ENCODE peak calls at places on chromosomes 4 and X, in six cellular contexts. Q is GM12891, I is HepG2, A is K562, B is H1, Y is GM12878. D is an unnamed sample.

GRCh38 chrX:139052461-139052860 is 340.9 kb upstream of the FGF13 start:
- DNase-seq in B (no peak), Q (no peak), Y (no peak), I (no peak), A (no peak), D (no peak)

GRCh38 chr4:7904108-7904516 is 35.5 kb downstream of the AFAP1 start:
- DNase-seq in Y (no peak), B (no peak), Q (no peak), A (no peak), I (no peak), D (no peak)

GRCh38 chrX:2676794-2677675 is 14.1 kb upstream of the CD99 start:
- DNase-seq in B (no peak), I (no peak), Y (no peak), Q (no peak), A (no peak), D (no peak)

GRCh38 chr4:148986951-148987350 is 544.7 kb upstream of the NR3C2 start:
- DNase-seq in Q (no peak), I (no peak), Y (no peak), A (no peak), B (no peak), D (no peak)

GRCh38 chrX:104712515-104712914 is 146.5 kb downstream of the IL1RAPL2 start:
- DNase-seq in A (no peak), I (no peak), Y (no peak), B (no peak), Q (no peak), D (no peak)

GRCh38 chr4:25792200-25792791 is 70.5 kb downstream of the SEL1L3 start:
- DNase-seq in B (no peak), I (peak; percentile 51), A (peak; percentile 48), Q (no peak), Y (no peak), D (no peak)

GRCh38 chr4:41784191-41784979 is 35.9 kb upstream of the PHOX2B start:
- DNase-seq in I (no peak), A (no peak), Q (no peak), Y (no peak), B (no peak), D (no peak)

GRCh38 chr4:106695846-106696245 is 327.3 kb upstream of the GIMD1 start:
- DNase-seq in I (no peak), A (no peak), B (no peak), Y (no peak), Q (no peak), D (no peak)

GRCh38 chrX:21638311-21638710 is 19.8 kb downstream of the KLHL34 start:
- DNase-seq in A (no peak), Y (no peak), Q (no peak), I (no peak), B (no peak), D (no peak)

GRCh38 chr4:146916479-146917076 is 29.1 kb downstream of the TTC29 start:
- DNase-seq in I (peak; percentile 10), Y (peak; percentile 2), B (no peak), A (peak; percentile 19), Q (no peak), D (no peak)

GRCh38 chr4:92864176-92864575 is 560.4 kb downstream of the GRID2 start:
- DNase-seq in I (no peak), A (no peak), B (no peak), Q (no peak), Y (no peak), D (no peak)

GRCh38 chr4:8690216-8690786 is 97.7 kb downstream of the CPZ start:
- DNase-seq in A (no peak), Q (no peak), Y (no peak), I (no peak), B (no peak), D (no peak)

GRCh38 chrX:22433292-22434070 is 160.8 kb downstream of the CBLL2 start:
- DNase-seq in B (no peak), Q (no peak), A (no peak), Y (no peak), I (no peak), D (no peak)

GRCh38 chrX:126509917-126510316 is 42.7 kb downstream of the DCAF12L1 start:
- DNase-seq in Q (no peak), Y (no peak), B (no peak), A (no peak), I (no peak), D (no peak)

GRCh38 chr4:160316036-160316435 is 1213.2 kb downstream of the RAPGEF2 start:
- DNase-seq in Q (no peak), B (no peak), I (no peak), Y (no peak), A (no peak), D (no peak)

GRCh38 chr4:25702848-25703247 is 47.2 kb downstream of the SLC34A2 start:
- DNase-seq in I (no peak), A (no peak), Q (no peak), Y (no peak), B (no peak), D (no peak)

GRCh38 chr4:41531561-41532245 is 6.3 kb upstream of the LIMCH1 start:
- DNase-seq in Y (no peak), Q (no peak), A (no peak), I (no peak), B (no peak), D (no peak)

GRCh38 chr4:124499266-124499665 is 213.3 kb downstream of the ANKRD50 start:
- DNase-seq in Y (no peak), Q (no peak), I (no peak), B (no peak), A (no peak), D (no peak)

GRCh38 chr4:145635117-145635516 is 15.9 kb downstream of the MMAA start:
- DNase-seq in B (no peak), Y (no peak), A (no peak), I (no peak), Q (no peak), D (no peak)

GRCh38 chr4:148850257-148850995 is 408.2 kb upstream of the NR3C2 start:
- DNase-seq in Y (no peak), Q (no peak), I (peak; percentile 20), B (no peak), A (no peak), D (no peak)

GRCh38 chr4:75953509-75953908 is 12.7 kb upstream of the NAAA start:
- DNase-seq in B (no peak), I (no peak), Y (no peak), Q (no peak), A (no peak), D (no peak)

GRCh38 chr4:52611030-52611555 is 48.0 kb downstream of the USP46 start:
- DNase-seq in A (no peak), I (no peak), Y (no peak), Q (no peak), B (no peak), D (no peak)

GRCh38 chr4:2040391-2041233 is 18.5 kb upstream of the NAT8L start:
- DNase-seq in Y (no peak), I (no peak), A (peak; percentile 7), Q (no peak), B (no peak), D (peak; percentile 32)

GRCh38 chr4:2041234-2042130 is 17.6 kb upstream of the NAT8L start:
- DNase-seq in I (peak; percentile 55), Y (peak; percentile 34), B (peak; percentile 70), Q (peak; percentile 97), A (peak; percentile 95), D (peak; percentile 97)

GRCh38 chr4:2036866-2037265 is 22.3 kb upstream of the NAT8L start:
- DNase-seq in B (no peak), A (peak; percentile 41), Y (no peak), I (no peak), Q (no peak), D (no peak)

GRCh38 chr4:2036327-2036726 is 22.8 kb upstream of the NAT8L start:
- DNase-seq in B (no peak), I (no peak), A (peak; percentile 11), Y (no peak), Q (no peak), D (no peak)
- TF ChIP-seq POLR2A in B (no peak), I (no peak), A (no peak), Y (no peak), Q (no peak), D (no peak)

DNA sequence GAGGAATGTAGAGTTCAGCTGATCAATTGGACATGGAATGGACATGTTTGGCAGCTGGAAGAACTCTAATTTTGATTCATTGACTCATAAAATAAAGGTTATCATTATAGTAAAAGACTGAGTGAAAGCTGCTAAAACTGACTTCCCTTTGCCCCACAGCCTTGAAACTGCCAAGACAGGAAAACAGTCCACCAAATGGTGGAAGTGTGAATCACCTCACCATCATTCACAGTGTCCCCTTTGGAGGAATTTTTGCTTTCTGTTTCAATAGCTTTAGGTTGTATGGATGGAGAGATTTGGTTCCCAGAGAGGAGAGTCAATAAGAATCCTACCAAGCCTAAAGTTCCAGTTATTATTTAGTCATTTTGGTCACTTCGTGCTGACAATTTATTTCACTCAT is 20.8 kb upstream of the FREM3 start:
- DNase-seq in B (no peak), Q (no peak), A (no peak), I (no peak), Y (no peak), D (no peak)
- TF ChIP-seq POLR2AphosphoS5 in B (no peak), Q (no peak), A (no peak), I (no peak), Y (no peak), D (no peak)

DNA sequence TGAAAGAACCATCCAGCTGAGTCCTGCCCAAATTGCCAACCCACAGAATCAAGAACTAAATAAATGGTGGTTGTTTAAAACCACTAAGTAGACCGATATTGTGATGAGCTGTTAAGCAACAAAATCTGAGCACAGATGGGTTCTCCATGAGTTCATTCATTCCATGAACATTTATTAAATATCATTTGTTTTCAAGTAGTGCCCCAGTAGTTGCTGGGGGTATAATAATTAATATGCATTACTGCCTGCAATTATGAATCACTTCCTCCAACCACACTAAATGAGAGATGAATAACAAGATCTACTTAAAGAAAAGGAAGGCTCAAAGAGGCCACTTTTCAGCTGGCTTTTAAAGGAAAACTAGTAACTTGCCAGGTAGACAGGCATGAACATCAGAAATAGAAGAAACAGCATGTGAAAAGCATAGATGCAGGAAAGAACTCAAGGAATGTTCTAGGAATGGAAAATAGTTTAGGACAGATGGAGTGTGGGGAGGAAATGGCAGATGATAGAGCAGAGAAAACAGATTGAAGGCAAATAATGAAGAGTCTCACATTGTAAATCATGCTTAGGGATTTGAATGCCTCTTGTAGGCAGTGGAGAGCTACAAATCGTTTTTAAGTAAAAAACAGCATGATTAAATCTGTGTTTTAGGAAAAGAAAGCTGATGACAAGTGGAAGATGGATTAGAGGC is 641.7 kb upstream of the DIPK2B start:
- DNase-seq in Y (no peak), A (no peak), I (no peak), Q (no peak), B (no peak), D (no peak)
- TF ChIP-seq TAF1 in Y (no peak), A (no peak), I (no peak), Q (no peak), B (no peak), D (no peak)

DNA sequence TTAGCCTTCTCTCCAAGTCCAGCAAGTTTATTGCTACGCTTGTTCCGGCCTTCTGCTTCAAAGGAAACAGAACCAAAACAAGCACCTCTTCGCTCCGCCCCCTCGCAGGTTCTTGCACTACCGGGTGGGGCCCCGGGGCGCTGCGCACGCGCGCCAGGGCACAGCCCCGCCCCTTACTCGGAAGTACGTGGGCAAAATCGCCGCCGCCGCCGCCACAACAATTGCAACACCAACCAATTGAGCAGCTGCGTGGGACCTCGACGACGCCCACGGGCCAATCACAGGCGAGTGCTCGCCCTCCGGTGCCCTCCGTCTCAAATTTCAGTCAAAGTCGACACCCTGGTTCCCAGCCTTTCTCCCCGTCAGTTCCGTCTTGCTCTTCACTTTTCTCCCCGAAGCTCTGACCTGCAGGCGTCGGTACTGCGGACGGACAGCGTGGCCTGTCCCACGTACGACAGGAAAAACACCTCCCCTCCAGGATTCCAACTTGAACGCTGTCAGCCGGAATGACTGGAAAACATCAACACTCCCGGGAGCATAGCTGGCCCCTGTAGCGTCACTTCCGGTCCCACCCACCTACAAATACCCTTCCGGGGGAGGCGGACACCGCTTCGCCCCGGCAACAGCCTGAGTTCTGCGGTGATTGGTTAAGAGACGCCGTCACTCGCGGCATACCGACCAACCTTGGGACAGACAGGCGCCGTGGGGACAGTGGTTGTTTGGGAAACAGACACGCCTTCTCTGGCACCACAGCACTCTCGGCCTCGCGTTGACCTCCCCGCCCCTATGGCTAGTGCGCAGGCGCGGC is 624 bp upstream of the OTUD5 start:
- DNase-seq in A (peak; percentile 94), B (peak; percentile 88), Q (peak; percentile 74), Y (peak; percentile 87), I (peak; percentile 93), D (peak; percentile 83)
- TF ChIP-seq POLR2A in A (peak; percentile 83), B (peak; percentile 65), Q (peak; percentile 63), Y (peak; percentile 77), I (no peak), D (no peak)